ENCODE peak calls at places on chromosomes 4 and X, in eight cellular contexts. F is tibial nerve, C is OCI-LY7, V is GM23338, O is stomach, S is fibroblast of villous mesenchyme, N is HL-60, I is fibroblast of lung. P is an unnamed sample.

GRCh38 chr4:48212165-48212564 is 57.5 kb downstream of the TEC start:
- DNase-seq in F (no peak), I (no peak), O (no peak), V (no peak), S (no peak), C (no peak), N (peak), P (no peak)

GRCh38 chrX:74578137-74578536 is 36.3 kb downstream of the RLIM start:
- DNase-seq in O (no peak), N (no peak), S (no peak), C (no peak), F (no peak), I (no peak), V (no peak), P (no peak)

GRCh38 chrX:150372280-150372679 is 9.2 kb downstream of the MAMLD1 start:
- DNase-seq in N (no peak), F (no peak), O (no peak), I (no peak), C (no peak), S (no peak), V (no peak), P (no peak)

GRCh38 chr4:139817657-139818452 is 152.2 kb downstream of the MGST2 start:
- DNase-seq in V (no peak), F (no peak), O (no peak), I (no peak), N (no peak), S (no peak), C (no peak), P (no peak)

GRCh38 chr4:16764622-16765021 is 133.8 kb downstream of the LDB2 start:
- DNase-seq in V (peak), S (peak), F (no peak), C (no peak), O (no peak), N (no peak), I (no peak), P (no peak)

GRCh38 chrX:128460835-128461234 is 408.6 kb upstream of the ACTRT1 start:
- DNase-seq in I (no peak), S (no peak), F (no peak), V (peak), C (no peak), O (no peak), N (no peak), P (no peak)

GRCh38 chrX:1476682-1477081 is 24.0 kb upstream of the ASMTL start:
- DNase-seq in V (no peak), S (no peak), F (no peak), C (no peak), O (no peak), N (no peak), I (no peak), P (no peak)

GRCh38 chr4:188127157-188127874 is 11.9 kb upstream of the TRIML1 start:
- DNase-seq in N (no peak), S (peak), F (no peak), V (no peak), C (no peak), I (peak), O (no peak), P (peak)

GRCh38 chr4:340011-340410 is 2.4 kb downstream of the ZNF141 start:
- DNase-seq in V (peak), F (no peak), N (no peak), O (no peak), S (no peak), I (no peak), C (peak), P (no peak)

GRCh38 chr4:186297013-186297645 is 31.1 kb downstream of the F11 start:
- DNase-seq in O (no peak), S (peak), C (peak), V (peak), I (peak), F (no peak), N (no peak), P (peak)

GRCh38 chrX:154373340-154374306 is 811 bp downstream of the FLNA start:
- DNase-seq in I (peak), V (peak), S (peak), N (peak), F (peak), C (no peak), O (peak), P (peak)

GRCh38 chr4:150096625-150097024 is 18.4 kb downstream of the DCLK2 start:
- DNase-seq in S (no peak), V (no peak), N (no peak), I (no peak), C (no peak), F (no peak), O (no peak), P (no peak)

GRCh38 chr4:114964016-114964415 is 149.4 kb downstream of the NDST4 start:
- DNase-seq in F (no peak), S (no peak), I (no peak), C (no peak), V (no peak), O (no peak), N (no peak), P (no peak)

GRCh38 chr4:183100827-183101226 is 1.8 kb downstream of the WWC2 start:
- DNase-seq in C (no peak), I (no peak), S (peak), F (no peak), N (no peak), O (no peak), V (no peak), P (no peak)

GRCh38 chrX:15749642-15750610 is 11.9 kb downstream of the CA5B start:
- DNase-seq in I (peak), O (peak), S (peak), V (no peak), N (peak), F (no peak), C (peak), P (peak)

GRCh38 chr4:40845136-40845910 is 95.6 kb downstream of the NSUN7 start:
- DNase-seq in O (no peak), I (no peak), N (no peak), C (no peak), S (no peak), V (no peak), F (no peak), P (no peak)

GRCh38 chr4:55184600-55185523 is 59.5 kb upstream of the KDR start:
- DNase-seq in O (peak), I (peak), V (peak), F (no peak), N (peak), S (peak), C (peak), P (peak)

GRCh38 chrX:45434231-45434630 is 233.6 kb upstream of the DIPK2B start:
- DNase-seq in S (no peak), F (no peak), V (peak), O (no peak), C (no peak), I (no peak), N (no peak), P (no peak)

GRCh38 chr4:22220965-22221364 is 272.4 kb upstream of the KCNIP4 start:
- DNase-seq in S (no peak), F (no peak), I (no peak), O (no peak), C (no peak), V (no peak), N (no peak), P (no peak)

GRCh38 chr4:87073570-87074470 is 139.0 kb downstream of the AFF1 start:
- DNase-seq in O (no peak), S (no peak), F (no peak), V (no peak), C (peak), I (peak), N (no peak), P (no peak)

GRCh38 chr4:139828966-139829662 is 163.5 kb downstream of the MGST2 start:
- DNase-seq in N (peak), O (no peak), S (no peak), I (no peak), F (no peak), C (no peak), V (no peak), P (no peak)

GRCh38 chrX:72101597-72102037 is 30.1 kb downstream of the RTL5 start:
- DNase-seq in V (peak), I (no peak), S (no peak), C (no peak), N (peak), O (no peak), F (no peak), P (no peak)

GRCh38 chr4:75831856-75832405 is 70.3 kb downstream of the PPEF2 start:
- DNase-seq in N (peak), V (peak), C (no peak), F (no peak), O (no peak), I (no peak), S (no peak), P (no peak)

GRCh38 chrX:13179100-13179499 is 134.7 kb upstream of the FAM9C start:
- DNase-seq in I (no peak), S (no peak), C (no peak), N (no peak), V (no peak), O (no peak), F (no peak), P (no peak)

GRCh38 chrX:132382068-132382467 is 106.8 kb downstream of the MBNL3 start:
- DNase-seq in N (no peak), C (no peak), V (no peak), I (no peak), O (no peak), S (no peak), F (no peak), P (no peak)

GRCh38 chr4:9937078-9937477 is 84.2 kb downstream of the SLC2A9 start:
- DNase-seq in C (no peak), F (no peak), V (no peak), O (no peak), S (no peak), I (no peak), N (no peak), P (no peak)

GRCh38 chr4:33882246-33882990 is 2361.9 kb downstream of the ARAP2 start:
- DNase-seq in V (no peak), N (no peak), S (peak), C (no peak), I (no peak), O (no peak), F (no peak), P (peak)

GRCh38 chr4:118557298-118557851 is 127.8 kb upstream of the METTL14 start:
- DNase-seq in F (no peak), N (peak), V (no peak), C (no peak), I (peak), S (peak), O (no peak), P (peak)

GRCh38 chrX:51893931-51894696 is 691 bp downstream of the MAGED1 start:
- DNase-seq in C (peak), I (peak), V (peak), S (no peak), F (no peak), N (no peak), O (no peak), P (peak)

GRCh38 chr4:143531368-143531767 is 17.9 kb downstream of the SMARCA5 start:
- DNase-seq in I (peak), S (no peak), F (no peak), C (peak), O (no peak), V (peak), N (no peak), P (peak)

GRCh38 chrX:109966246-109966645 is 36.7 kb upstream of the TMEM164 start:
- DNase-seq in O (no peak), F (no peak), C (no peak), S (peak), I (peak), N (no peak), V (no peak), P (peak)

GRCh38 chr4:103244251-103244650 is 46.1 kb upstream of the CENPE start:
- DNase-seq in O (no peak), S (no peak), F (no peak), V (no peak), N (no peak), C (no peak), I (no peak), P (no peak)
- H3K4me3 ChIP-seq in O (no peak), S (no peak), F (no peak), V (no peak), N (no peak), C (no peak), I (no peak), P (no peak)

GRCh38 chrX:39016551-39016950 is 215.3 kb downstream of the MID1IP1 start:
- DNase-seq in I (no peak), S (no peak), N (no peak), O (peak), V (no peak), C (no peak), F (no peak), P (no peak)

GRCh38 chrX:39018526-39018925 is 217.3 kb downstream of the MID1IP1 start:
- DNase-seq in N (peak), I (no peak), S (no peak), C (no peak), F (no peak), V (no peak), O (no peak), P (no peak)

GRCh38 chrX:39017716-39018115 is 216.5 kb downstream of the MID1IP1 start:
- DNase-seq in V (peak), I (no peak), O (no peak), F (no peak), N (no peak), C (no peak), S (no peak), P (no peak)

GRCh38 chrX:39020051-39020669 is 218.9 kb downstream of the MID1IP1 start:
- DNase-seq in O (no peak), V (no peak), I (no peak), C (no peak), S (no peak), N (peak), F (no peak), P (no peak)

DNA sequence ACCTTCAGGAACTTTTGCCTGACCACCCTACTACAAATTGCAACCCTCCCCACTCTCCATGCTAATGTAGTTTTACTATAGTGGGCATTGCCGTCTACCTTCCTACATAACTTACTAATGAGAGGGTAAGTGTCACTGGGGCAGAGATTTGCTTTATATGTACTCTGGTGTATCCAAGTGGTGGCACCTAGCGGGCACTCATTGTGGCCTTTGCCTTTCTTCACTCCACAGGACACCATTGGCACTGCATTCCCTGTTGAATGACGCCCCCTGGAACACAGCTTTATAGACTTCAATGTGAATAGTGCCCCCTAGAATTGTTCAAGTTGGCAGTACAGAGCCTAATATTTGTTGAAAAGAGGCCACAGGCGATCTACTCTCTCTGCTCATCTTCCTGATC is 215.8 kb downstream of the MID1IP1 start:
- DNase-seq in C (no peak), F (no peak), S (no peak), V (no peak), N (no peak), I (no peak), O (no peak), P (no peak)
- TF ChIP-seq CTCF in C (no peak), F (no peak), S (no peak), V (peak), N (no peak), I (no peak), O (no peak), P (no peak)

GRCh38 chrX:115232933-115233496 is 881 bp downstream of the LRCH2 start:
- DNase-seq in S (no peak), F (no peak), N (no peak), C (no peak), V (no peak), O (no peak), I (no peak), P (peak)

GRCh38 chrX:115229337-115229991 is 4.4 kb downstream of the LRCH2 start:
- DNase-seq in N (no peak), V (no peak), C (no peak), I (no peak), S (no peak), O (no peak), F (no peak), P (no peak)

GRCh38 chrX:115233497-115234219 is at the start of gene LRCH2:
- DNase-seq in V (peak), S (no peak), O (no peak), I (no peak), N (no peak), F (peak), C (no peak), P (peak)

GRCh38 chrX:115234220-115234557 is 293 bp upstream of the LRCH2 start:
- DNase-seq in F (no peak), S (peak), O (no peak), V (no peak), I (peak), C (no peak), N (no peak), P (no peak)
- H3K4me3 ChIP-seq in F (peak), S (peak), O (peak), V (peak), I (peak), C (no peak), N (no peak), P (peak)

DNA sequence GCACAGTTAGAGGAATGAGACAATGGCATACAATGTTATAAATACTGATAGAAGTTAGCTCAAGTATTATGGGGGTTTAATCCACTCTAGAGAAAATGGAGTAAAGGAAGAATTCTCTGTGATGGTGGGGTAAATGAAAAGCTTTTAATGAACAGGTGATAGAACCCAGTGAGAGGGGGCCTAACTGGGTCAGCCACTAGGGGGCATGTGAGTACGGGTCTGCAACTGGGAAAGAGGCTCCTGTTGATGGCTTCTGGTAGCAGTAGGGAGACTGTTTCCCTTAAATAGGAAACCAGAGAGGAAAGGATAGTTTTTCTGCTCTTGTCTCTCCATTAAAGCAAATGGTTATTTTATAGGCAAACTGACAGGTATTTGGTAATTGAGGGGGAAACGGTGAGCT is 132.8 kb upstream of the GPR101 start:
- DNase-seq in S (no peak), O (peak), N (no peak), F (no peak), C (no peak), I (no peak), V (peak), P (no peak)
- TF ChIP-seq CTCF in S (peak), O (no peak), N (no peak), F (no peak), C (peak), I (no peak), V (peak), P (no peak)

DNA sequence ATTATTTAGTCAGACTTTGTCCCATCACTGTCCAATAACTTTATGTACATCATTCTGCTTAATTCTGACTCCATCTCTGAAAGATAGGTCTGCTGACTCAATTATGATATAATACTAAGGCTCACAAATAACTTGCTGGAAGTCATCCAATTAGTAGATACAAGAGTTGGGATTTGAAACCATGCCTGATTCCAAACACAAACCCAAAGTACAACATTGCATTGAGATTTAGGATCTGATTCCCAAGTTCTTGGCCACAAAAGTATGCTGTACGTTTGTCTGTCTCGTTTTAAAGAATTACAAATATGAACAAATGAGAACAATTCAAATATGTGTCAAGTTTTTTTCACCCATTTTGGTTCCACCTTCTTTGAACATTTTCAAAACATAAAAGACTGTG is 108.8 kb downstream of the AMELX start:
- DNase-seq in I (peak), V (no peak), S (no peak), O (no peak), F (no peak), N (no peak), C (no peak), P (no peak)
- H3K4me3 ChIP-seq in I (no peak), V (no peak), S (no peak), O (no peak), F (no peak), N (no peak), C (no peak), P (no peak)

GRCh38 chr4:5919044-5919443 is 26.2 kb upstream of the CRMP1 start:
- DNase-seq in V (no peak), F (no peak), S (no peak), C (no peak), O (no peak), I (no peak), N (no peak), P (no peak)
- TF ChIP-seq CTCF in V (no peak), F (no peak), S (no peak), C (no peak), O (no peak), I (no peak), N (no peak), P (no peak)

DNA sequence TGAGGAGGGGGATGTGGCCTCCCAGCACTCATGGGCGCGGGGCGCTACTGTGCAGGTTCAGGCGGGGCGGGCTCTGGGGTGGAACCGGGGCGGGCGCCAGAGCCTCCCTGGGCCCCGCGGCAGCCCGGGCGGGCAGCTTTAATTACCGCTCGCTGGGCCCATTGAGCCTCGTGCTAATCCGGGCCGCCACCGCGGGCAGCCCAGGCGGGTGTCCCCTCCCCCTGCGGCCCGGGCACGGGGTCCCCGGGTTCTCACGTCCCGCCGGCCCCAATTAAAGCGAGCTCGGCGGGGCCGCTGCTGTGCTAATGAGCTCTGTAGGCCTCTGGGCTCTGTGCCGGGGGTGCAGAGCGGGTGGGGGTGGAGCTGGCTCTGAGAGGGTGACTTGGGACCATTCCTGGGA is 22.8 kb upstream of the FGFR3 start:
- DNase-seq in V (no peak), I (no peak), O (no peak), S (no peak), N (no peak), F (no peak), C (no peak), P (no peak)
- H3K4me3 ChIP-seq in V (no peak), I (no peak), O (no peak), S (no peak), N (no peak), F (no peak), C (no peak), P (no peak)

GRCh38 chr4:153206534-153206933 is 2.3 kb downstream of the TRIM2 start:
- DNase-seq in F (no peak), V (peak), C (no peak), I (no peak), O (no peak), N (no peak), S (no peak), P (no peak)

GRCh38 chr4:153205757-153206156 is 1.5 kb downstream of the TRIM2 start:
- DNase-seq in V (peak), F (no peak), S (no peak), I (no peak), N (no peak), C (no peak), O (peak), P (no peak)

GRCh38 chr4:153209410-153209809 is 5.2 kb downstream of the TRIM2 start:
- DNase-seq in C (no peak), S (no peak), F (no peak), V (peak), O (peak), N (no peak), I (no peak), P (no peak)

GRCh38 chr4:153207027-153207426 is 2.8 kb downstream of the TRIM2 start:
- DNase-seq in I (no peak), V (peak), N (no peak), S (no peak), O (no peak), F (no peak), C (no peak), P (no peak)

DNA sequence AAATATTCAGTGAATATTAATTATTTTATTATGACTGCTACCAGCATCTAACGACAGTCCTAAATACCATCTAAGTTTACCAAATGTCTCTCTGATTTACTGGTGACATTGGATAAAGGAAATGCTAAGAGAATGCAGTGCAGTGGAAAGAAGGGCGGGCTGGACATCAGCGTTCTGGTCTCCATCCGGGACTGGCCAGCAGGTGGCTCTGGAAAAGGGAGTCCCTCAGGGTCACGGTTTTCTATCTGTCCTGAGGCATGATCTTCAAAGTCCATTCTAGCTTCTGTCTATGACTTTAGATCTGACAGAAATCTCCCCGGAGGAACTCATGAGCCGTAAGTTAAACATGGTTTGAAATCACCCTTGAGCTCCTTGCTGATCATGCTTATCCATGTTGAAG is 3.3 kb downstream of the TRIM2 start:
- DNase-seq in I (peak), F (no peak), O (peak), N (no peak), S (peak), C (no peak), V (peak), P (peak)
- TF ChIP-seq CTCF in I (peak), F (peak), O (peak), N (no peak), S (peak), C (peak), V (peak), P (peak)

GRCh38 chr4:171813195-171813955 is at the start of gene GALNTL6:
- DNase-seq in O (no peak), S (peak), I (no peak), N (no peak), C (no peak), F (no peak), V (peak), P (no peak)
- H3K4me3 ChIP-seq in O (peak), S (no peak), I (no peak), N (no peak), C (no peak), F (peak), V (peak), P (peak)

P was measured in foreskin fibroblast.